ENCODE peak calls at places on chromosomes 2 and 18, in five cellular contexts. One of them, this sample, is unnamed.

GRCh38 chr2:16664052-16664731 is 1.4 kb downstream of the CYRIA start:
- DNase-seq in NCI-H2081: peak
- DNase-seq in thyroid gland: peak
- DNase-seq in A172: peak
- DNase-seq in NCI-H345: peak
- DNase-seq in this sample: no peak

GRCh38 chr2:219028141-219028540 is 13.2 kb downstream of the CFAP65 start:
- DNase-seq in NCI-H2081: no peak
- DNase-seq in thyroid gland: no peak
- DNase-seq in A172: no peak
- DNase-seq in NCI-H345: no peak
- DNase-seq in this sample: no peak

GRCh38 chr2:25700221-25700660 is 26.9 kb upstream of the DTNB start:
- DNase-seq in NCI-H2081: peak
- DNase-seq in thyroid gland: peak
- DNase-seq in A172: peak
- DNase-seq in NCI-H345: peak
- DNase-seq in this sample: peak

GRCh38 chr2:207390302-207391095 is 139.3 kb upstream of the CREB1 start:
- DNase-seq in NCI-H2081: peak
- DNase-seq in thyroid gland: no peak
- DNase-seq in A172: no peak
- DNase-seq in NCI-H345: peak
- DNase-seq in this sample: no peak

GRCh38 chr2:216206821-216207220 is 97.7 kb downstream of the XRCC5 start:
- DNase-seq in NCI-H2081: no peak
- DNase-seq in thyroid gland: no peak
- DNase-seq in A172: no peak
- DNase-seq in NCI-H345: no peak
- DNase-seq in this sample: no peak

GRCh38 chr2:9937968-9938367 is 13.5 kb upstream of the GRHL1 start:
- DNase-seq in NCI-H2081: no peak
- DNase-seq in thyroid gland: no peak
- DNase-seq in A172: no peak
- DNase-seq in NCI-H345: no peak
- DNase-seq in this sample: no peak

GRCh38 chr2:44817256-44817655 is 124.2 kb upstream of the SIX3 start:
- DNase-seq in NCI-H2081: no peak
- DNase-seq in thyroid gland: no peak
- DNase-seq in A172: no peak
- DNase-seq in NCI-H345: no peak
- DNase-seq in this sample: no peak

GRCh38 chr18:57951999-57952774 is 91.8 kb upstream of the NEDD4L start:
- DNase-seq in NCI-H2081: no peak
- DNase-seq in thyroid gland: peak
- DNase-seq in A172: no peak
- DNase-seq in NCI-H345: no peak
- DNase-seq in this sample: no peak

GRCh38 chr2:208984376-208985100 is 439.3 kb upstream of the MAP2 start:
- DNase-seq in NCI-H2081: no peak
- DNase-seq in thyroid gland: peak
- DNase-seq in A172: peak
- DNase-seq in NCI-H345: no peak
- DNase-seq in this sample: no peak

GRCh38 chr18:9594782-9595181 is 19.6 kb downstream of the PPP4R1 start:
- DNase-seq in NCI-H2081: no peak
- DNase-seq in thyroid gland: no peak
- DNase-seq in A172: no peak
- DNase-seq in NCI-H345: no peak
- DNase-seq in this sample: no peak

GRCh38 chr2:199485732-199486335 is 28.1 kb upstream of the SATB2 start:
- DNase-seq in NCI-H2081: peak
- DNase-seq in thyroid gland: peak
- DNase-seq in A172: peak
- DNase-seq in NCI-H345: peak
- DNase-seq in this sample: no peak

GRCh38 chr2:44324971-44325426 is 36.3 kb downstream of the PREPL start:
- DNase-seq in NCI-H2081: no peak
- DNase-seq in thyroid gland: no peak
- DNase-seq in A172: peak
- DNase-seq in NCI-H345: no peak
- DNase-seq in this sample: no peak

GRCh38 chr2:106095478-106096392 is 98.4 kb downstream of the UXS1 start:
- DNase-seq in NCI-H2081: no peak
- DNase-seq in thyroid gland: peak
- DNase-seq in A172: no peak
- DNase-seq in NCI-H345: no peak
- DNase-seq in this sample: no peak

GRCh38 chr18:38611036-38611964 is 1045.7 kb upstream of the CELF4 start:
- DNase-seq in NCI-H2081: no peak
- DNase-seq in thyroid gland: no peak
- DNase-seq in A172: no peak
- DNase-seq in NCI-H345: no peak
- DNase-seq in this sample: no peak

GRCh38 chr18:70329076-70329475 is 40.2 kb downstream of the SOCS6 start:
- DNase-seq in NCI-H2081: no peak
- DNase-seq in thyroid gland: no peak
- DNase-seq in A172: no peak
- DNase-seq in NCI-H345: no peak
- DNase-seq in this sample: no peak

GRCh38 chr18:1483386-1483785 is 578.7 kb downstream of the ADCYAP1 start:
- DNase-seq in NCI-H2081: no peak
- DNase-seq in thyroid gland: no peak
- DNase-seq in A172: peak
- DNase-seq in NCI-H345: no peak
- DNase-seq in this sample: no peak

GRCh38 chr2:217990791-217991465 is 11.9 kb downstream of the TNS1 start:
- DNase-seq in NCI-H2081: no peak
- DNase-seq in thyroid gland: no peak
- DNase-seq in A172: no peak
- DNase-seq in NCI-H345: no peak
- DNase-seq in this sample: no peak

GRCh38 chr2:196927318-196928225 is 1.1 kb upstream of the PGAP1 start:
- DNase-seq in NCI-H2081: peak
- DNase-seq in thyroid gland: peak
- DNase-seq in A172: peak
- DNase-seq in NCI-H345: peak
- DNase-seq in this sample: peak

GRCh38 chr2:238106339-238106697 is 6.2 kb downstream of the ESPNL start:
- DNase-seq in NCI-H2081: no peak
- DNase-seq in thyroid gland: no peak
- DNase-seq in A172: no peak
- DNase-seq in NCI-H345: no peak
- DNase-seq in this sample: no peak

GRCh38 chr2:73359915-73360697 is 25.5 kb upstream of the ALMS1 start:
- DNase-seq in NCI-H2081: peak
- DNase-seq in thyroid gland: no peak
- DNase-seq in A172: peak
- DNase-seq in NCI-H345: peak
- DNase-seq in this sample: no peak

GRCh38 chr18:73136134-73136533 is 268.3 kb upstream of the NETO1 start:
- DNase-seq in NCI-H2081: no peak
- DNase-seq in thyroid gland: no peak
- DNase-seq in A172: no peak
- DNase-seq in NCI-H345: peak
- DNase-seq in this sample: no peak

GRCh38 chr2:188629890-188630483 is 338.3 kb downstream of the GULP1 start:
- DNase-seq in NCI-H2081: no peak
- DNase-seq in thyroid gland: peak
- DNase-seq in A172: no peak
- DNase-seq in NCI-H345: no peak
- DNase-seq in this sample: no peak

GRCh38 chr2:191933307-191934105 is 86.6 kb upstream of the CAVIN2 start:
- DNase-seq in NCI-H2081: no peak
- DNase-seq in thyroid gland: no peak
- DNase-seq in A172: peak
- DNase-seq in NCI-H345: no peak
- DNase-seq in this sample: no peak

GRCh38 chr2:96602330-96602823 is 35.7 kb downstream of the KANSL3 start:
- DNase-seq in NCI-H2081: no peak
- DNase-seq in thyroid gland: peak
- DNase-seq in A172: no peak
- DNase-seq in NCI-H345: no peak
- DNase-seq in this sample: no peak

GRCh38 chr2:158142568-158143332 is 41.1 kb downstream of the UPP2 start:
- DNase-seq in NCI-H2081: no peak
- DNase-seq in thyroid gland: no peak
- DNase-seq in A172: peak
- DNase-seq in NCI-H345: no peak
- DNase-seq in this sample: no peak

GRCh38 chr2:207733597-207734240 is 22.3 kb downstream of the CCNYL1 start:
- DNase-seq in NCI-H2081: no peak
- DNase-seq in thyroid gland: no peak
- DNase-seq in A172: no peak
- DNase-seq in NCI-H345: no peak
- DNase-seq in this sample: no peak

GRCh38 chr2:45904267-45904921 is 252.9 kb downstream of the PRKCE start:
- DNase-seq in NCI-H2081: no peak
- DNase-seq in thyroid gland: no peak
- DNase-seq in A172: no peak
- DNase-seq in NCI-H345: no peak
- DNase-seq in this sample: no peak

GRCh38 chr18:37565985-37566478 is 434 bp upstream of the CELF4 start:
- DNase-seq in NCI-H2081: peak
- DNase-seq in thyroid gland: peak
- DNase-seq in A172: peak
- DNase-seq in NCI-H345: peak
- DNase-seq in this sample: no peak

GRCh38 chr2:88737385-88737784 is 45.9 kb downstream of the RPIA start:
- DNase-seq in NCI-H2081: no peak
- DNase-seq in thyroid gland: no peak
- DNase-seq in A172: peak
- DNase-seq in NCI-H345: no peak
- DNase-seq in this sample: no peak

GRCh38 chr18:61333746-61334490 is 688 bp downstream of the CDH20 start:
- DNase-seq in NCI-H2081: peak
- DNase-seq in thyroid gland: no peak
- DNase-seq in A172: no peak
- DNase-seq in NCI-H345: peak
- DNase-seq in this sample: no peak

GRCh38 chr2:237791977-237792727 is 6.4 kb upstream of the RBM44 start:
- DNase-seq in NCI-H2081: no peak
- DNase-seq in thyroid gland: no peak
- DNase-seq in A172: no peak
- DNase-seq in NCI-H345: no peak
- DNase-seq in this sample: no peak

GRCh38 chr18:26813043-26813442 is 52.5 kb downstream of the AQP4 start:
- DNase-seq in NCI-H2081: peak
- DNase-seq in thyroid gland: peak
- DNase-seq in A172: no peak
- DNase-seq in NCI-H345: peak
- DNase-seq in this sample: no peak

GRCh38 chr2:71473346-71474035 is 20.1 kb downstream of the DYSF start:
- DNase-seq in NCI-H2081: no peak
- DNase-seq in thyroid gland: no peak
- DNase-seq in A172: no peak
- DNase-seq in NCI-H345: no peak
- DNase-seq in this sample: no peak

GRCh38 chr2:122737429-122738077 is 982.1 kb downstream of the TSN start:
- DNase-seq in NCI-H2081: no peak
- DNase-seq in thyroid gland: no peak
- DNase-seq in A172: no peak
- DNase-seq in NCI-H345: no peak
- DNase-seq in this sample: no peak

GRCh38 chr2:189609423-189609816 is 28.8 kb upstream of the SLC40A1 start:
- DNase-seq in NCI-H2081: no peak
- DNase-seq in thyroid gland: no peak
- DNase-seq in A172: no peak
- DNase-seq in NCI-H345: no peak
- DNase-seq in this sample: no peak

GRCh38 chr2:223601932-223602676 is at the start of gene SCG2:
- DNase-seq in NCI-H2081: peak
- DNase-seq in thyroid gland: peak
- DNase-seq in A172: peak
- DNase-seq in NCI-H345: peak
- DNase-seq in this sample: peak

This sample was measured in tibial nerve.